ENCODE peak calls at places on chromosomes 4 and X, in five cellular contexts. One of them, this sample, is unnamed.

GRCh38 chr4:72770708-72771107 is 201.7 kb upstream of the ADAMTS3 start:
- DNase-seq in neural crest cell: no peak
- DNase-seq in germinal center: no peak
- DNase-seq in cardiac fibroblast: no peak
- DNase-seq in mesenteric fat pad: no peak
- DNase-seq in this sample: no peak

GRCh38 chrX:39764441-39764914 is 333.3 kb downstream of the BCOR start:
- DNase-seq in neural crest cell: no peak
- DNase-seq in cardiac fibroblast: peak
- DNase-seq in germinal center: no peak
- DNase-seq in mesenteric fat pad: no peak
- DNase-seq in this sample: no peak

GRCh38 chr4:153476829-153477574 is 10.8 kb downstream of the TMEM131L start:
- DNase-seq in mesenteric fat pad: no peak
- DNase-seq in cardiac fibroblast: no peak
- DNase-seq in neural crest cell: no peak
- DNase-seq in germinal center: no peak
- DNase-seq in this sample: no peak

GRCh38 chrX:38212246-38212645 is 8.4 kb downstream of the SRPX start:
- DNase-seq in cardiac fibroblast: peak
- DNase-seq in germinal center: no peak
- DNase-seq in neural crest cell: no peak
- DNase-seq in mesenteric fat pad: no peak
- DNase-seq in this sample: no peak

GRCh38 chrX:30060718-30061117 is 154.6 kb upstream of the MAGEB2 start:
- DNase-seq in cardiac fibroblast: peak
- DNase-seq in mesenteric fat pad: no peak
- DNase-seq in germinal center: no peak
- DNase-seq in neural crest cell: no peak
- DNase-seq in this sample: peak

GRCh38 chr4:137707626-137708025 is 175.3 kb upstream of the PCDH18 start:
- DNase-seq in germinal center: no peak
- DNase-seq in mesenteric fat pad: no peak
- DNase-seq in cardiac fibroblast: peak
- DNase-seq in neural crest cell: no peak
- DNase-seq in this sample: no peak

GRCh38 chrX:136619889-136620505 is 28.0 kb upstream of the CD40LG start:
- DNase-seq in neural crest cell: no peak
- DNase-seq in mesenteric fat pad: no peak
- DNase-seq in cardiac fibroblast: no peak
- DNase-seq in germinal center: no peak
- DNase-seq in this sample: no peak

GRCh38 chrX:130118396-130118795 is 8.1 kb upstream of the ELF4 start:
- DNase-seq in cardiac fibroblast: peak
- DNase-seq in mesenteric fat pad: no peak
- DNase-seq in neural crest cell: no peak
- DNase-seq in germinal center: no peak
- DNase-seq in this sample: no peak

GRCh38 chr4:115671581-115671980 is 558.2 kb upstream of the NDST4 start:
- DNase-seq in cardiac fibroblast: no peak
- DNase-seq in neural crest cell: no peak
- DNase-seq in germinal center: no peak
- DNase-seq in mesenteric fat pad: no peak
- DNase-seq in this sample: no peak

GRCh38 chrX:108736509-108737479 is at the start of gene IRS4:
- DNase-seq in germinal center: no peak
- DNase-seq in cardiac fibroblast: peak
- DNase-seq in neural crest cell: peak
- DNase-seq in mesenteric fat pad: no peak
- DNase-seq in this sample: peak

GRCh38 chr4:182297659-182298058 is 54.5 kb downstream of the TENM3 start:
- DNase-seq in cardiac fibroblast: no peak
- DNase-seq in germinal center: no peak
- DNase-seq in neural crest cell: no peak
- DNase-seq in mesenteric fat pad: no peak
- DNase-seq in this sample: no peak

GRCh38 chr4:29581469-29581868 is 1138.7 kb upstream of the PCDH7 start:
- DNase-seq in germinal center: no peak
- DNase-seq in mesenteric fat pad: no peak
- DNase-seq in neural crest cell: no peak
- DNase-seq in cardiac fibroblast: no peak
- DNase-seq in this sample: no peak

GRCh38 chr4:106767991-106768390 is 268.1 kb downstream of the DKK2 start:
- DNase-seq in mesenteric fat pad: no peak
- DNase-seq in germinal center: no peak
- DNase-seq in cardiac fibroblast: no peak
- DNase-seq in neural crest cell: no peak
- DNase-seq in this sample: no peak

GRCh38 chr4:5125326-5125725 is 74.0 kb downstream of the STK32B start:
- DNase-seq in cardiac fibroblast: no peak
- DNase-seq in mesenteric fat pad: no peak
- DNase-seq in germinal center: no peak
- DNase-seq in neural crest cell: no peak
- DNase-seq in this sample: no peak

GRCh38 chr4:94306713-94307112 is 35.9 kb downstream of the HPGDS start:
- DNase-seq in mesenteric fat pad: no peak
- DNase-seq in cardiac fibroblast: peak
- DNase-seq in germinal center: no peak
- DNase-seq in neural crest cell: no peak
- DNase-seq in this sample: no peak

GRCh38 chrX:73214366-73215094 is at the start of gene NAP1L2:
- DNase-seq in germinal center: no peak
- DNase-seq in mesenteric fat pad: no peak
- DNase-seq in neural crest cell: peak
- DNase-seq in cardiac fibroblast: peak
- DNase-seq in this sample: peak

GRCh38 chr4:173527103-173527876 is 2.7 kb downstream of the HAND2 start:
- DNase-seq in mesenteric fat pad: no peak
- DNase-seq in cardiac fibroblast: peak
- DNase-seq in neural crest cell: no peak
- DNase-seq in germinal center: no peak
- DNase-seq in this sample: peak

GRCh38 chrX:34880656-34881055 is 61.9 kb upstream of the FAM47B start:
- DNase-seq in germinal center: no peak
- DNase-seq in cardiac fibroblast: peak
- DNase-seq in mesenteric fat pad: no peak
- DNase-seq in neural crest cell: no peak
- DNase-seq in this sample: no peak

GRCh38 chrX:2872937-2873336 is 44.2 kb downstream of the GYG2 start:
- DNase-seq in neural crest cell: no peak
- DNase-seq in germinal center: no peak
- DNase-seq in mesenteric fat pad: no peak
- DNase-seq in cardiac fibroblast: no peak
- DNase-seq in this sample: no peak

GRCh38 chr4:151854731-151855130 is 93.9 kb upstream of the GATB start:
- DNase-seq in neural crest cell: no peak
- DNase-seq in mesenteric fat pad: no peak
- DNase-seq in germinal center: no peak
- DNase-seq in cardiac fibroblast: peak
- DNase-seq in this sample: no peak

GRCh38 chr4:14022428-14022827 is 394.9 kb upstream of the BOD1L1 start:
- DNase-seq in neural crest cell: no peak
- DNase-seq in cardiac fibroblast: peak
- DNase-seq in mesenteric fat pad: no peak
- DNase-seq in germinal center: no peak
- DNase-seq in this sample: no peak

GRCh38 chr4:77777135-77777777 is 41.9 kb downstream of the CNOT6L start:
- DNase-seq in cardiac fibroblast: peak
- DNase-seq in mesenteric fat pad: no peak
- DNase-seq in germinal center: no peak
- DNase-seq in neural crest cell: no peak
- DNase-seq in this sample: no peak

GRCh38 chr4:99736846-99737245 is 79.2 kb upstream of the C4orf54 start:
- DNase-seq in neural crest cell: no peak
- DNase-seq in mesenteric fat pad: no peak
- DNase-seq in cardiac fibroblast: no peak
- DNase-seq in germinal center: no peak
- DNase-seq in this sample: no peak

GRCh38 chrX:80511969-80512760 is 91.9 kb downstream of the TENT5D start:
- DNase-seq in germinal center: no peak
- DNase-seq in mesenteric fat pad: no peak
- DNase-seq in cardiac fibroblast: peak
- DNase-seq in neural crest cell: no peak
- DNase-seq in this sample: peak

GRCh38 chrX:10974920-10975319 is 136.2 kb upstream of the HCCS start:
- DNase-seq in neural crest cell: no peak
- DNase-seq in germinal center: no peak
- DNase-seq in cardiac fibroblast: no peak
- DNase-seq in mesenteric fat pad: no peak
- DNase-seq in this sample: no peak

GRCh38 chr4:56506110-56506705 is 617 bp downstream of the ARL9 start:
- DNase-seq in cardiac fibroblast: peak
- DNase-seq in mesenteric fat pad: no peak
- DNase-seq in neural crest cell: no peak
- DNase-seq in germinal center: no peak
- DNase-seq in this sample: peak

GRCh38 chrX:153625271-153626024 is 21.6 kb upstream of the DUSP9 start:
- DNase-seq in mesenteric fat pad: no peak
- DNase-seq in neural crest cell: no peak
- DNase-seq in cardiac fibroblast: no peak
- DNase-seq in germinal center: no peak
- DNase-seq in this sample: no peak

GRCh38 chrX:57528670-57529255 is 63.0 kb upstream of the ZXDB start:
- DNase-seq in neural crest cell: no peak
- DNase-seq in germinal center: no peak
- DNase-seq in mesenteric fat pad: no peak
- DNase-seq in cardiac fibroblast: peak
- DNase-seq in this sample: no peak

This sample was measured in retina.